ENCODE peak calls at places on chromosomes 13 and 19, in eight cellular contexts. P is substantia nigra; L is T-helper 2 cell treated with Interferon-gamma antibody and Interleukin-4, amounts not matched to agents 5 μg/mL and 100 μg/mL, for 36 hours; N is fibroblast of lung; I is C1 segment of cervical spinal cord; D is activated CD8-positive, alpha-beta memory T cell treated with anti-CD3 and anti-CD28 coated beads for 48 hours; V is BE2C; H is CD8-positive, alpha-beta T cell. K is an unnamed sample.

GRCh38 chr19:2330632-2331284 is 2.3 kb downstream of the SPPL2B start:
- DNase-seq in D (no peak), P (no peak), N (no peak), H (no peak), L (no peak), I (no peak), V (no peak), K (no peak)

GRCh38 chr13:30679483-30680330 is 55.6 kb upstream of the ALOX5AP start:
- DNase-seq in H (peak), D (no peak), V (peak), P (no peak), L (no peak), N (peak), I (peak), K (peak)

GRCh38 chr13:48009298-48009697 is 8.2 kb upstream of the SUCLA2 start:
- DNase-seq in I (no peak), D (no peak), P (no peak), N (peak), H (no peak), V (no peak), L (no peak), K (no peak)

GRCh38 chr13:97329331-97329730 is 104.6 kb upstream of the RAP2A start:
- DNase-seq in H (no peak), P (no peak), L (no peak), V (no peak), N (peak), D (no peak), I (no peak), K (no peak)

GRCh38 chr13:62113145-62113544 is 697.5 kb upstream of the PCDH20 start:
- DNase-seq in V (no peak), N (peak), I (no peak), P (no peak), L (no peak), H (no peak), D (no peak), K (no peak)

GRCh38 chr13:111420113-111420876 is 99.9 kb downstream of the TEX29 start:
- DNase-seq in V (no peak), D (no peak), H (no peak), P (no peak), L (no peak), I (no peak), N (no peak), K (no peak)

GRCh38 chr19:3202346-3202745 is 16.6 kb downstream of the NCLN start:
- DNase-seq in I (no peak), L (no peak), H (no peak), D (no peak), P (no peak), V (no peak), N (no peak), K (no peak)

GRCh38 chr19:38848299-38849146 is 1.3 kb downstream of the HNRNPL start:
- DNase-seq in I (no peak), V (no peak), N (no peak), H (no peak), P (no peak), L (no peak), D (no peak), K (no peak)

GRCh38 chr13:31038834-31039552 is 106.5 kb downstream of the TEX26 start:
- DNase-seq in N (peak), I (no peak), V (no peak), L (peak), H (no peak), P (no peak), D (no peak), K (no peak)

GRCh38 chr13:94329754-94330551 is 149.5 kb downstream of the DCT start:
- DNase-seq in L (no peak), D (no peak), N (peak), H (no peak), P (no peak), V (no peak), I (no peak), K (no peak)

K was measured in CD4-positive, alpha-beta T cell.